ENCODE peak calls at places on chromosomes 5 and 9, in four cellular contexts. One of them, this sample, is unnamed.

GRCh38 chr9:125991886-125992529 is 244.8 kb downstream of the PBX3 start:
- DNase-seq in stimulated activated CD4-positive, alpha-beta T cell treated with anti-CD3 and anti-CD28 coated beads, Interleukin-12 subunit alpha, Interleukin-12 subunit beta, amount 100 ng/mL, for 24 hours: no peak
- DNase-seq in GM04504: no peak
- DNase-seq in Calu3: no peak
- DNase-seq in this sample: no peak

GRCh38 chr9:38160613-38161215 is 91.7 kb upstream of the SHB start:
- DNase-seq in stimulated activated CD4-positive, alpha-beta T cell treated with anti-CD3 and anti-CD28 coated beads, Interleukin-12 subunit alpha, Interleukin-12 subunit beta, amount 100 ng/mL, for 24 hours: peak; percentile 62
- DNase-seq in GM04504: peak; percentile 24
- DNase-seq in Calu3: peak; percentile 41
- DNase-seq in this sample: peak; percentile 57

GRCh38 chr9:136700959-136701664 is 11.3 kb upstream of the DIPK1B start:
- DNase-seq in stimulated activated CD4-positive, alpha-beta T cell treated with anti-CD3 and anti-CD28 coated beads, Interleukin-12 subunit alpha, Interleukin-12 subunit beta, amount 100 ng/mL, for 24 hours: peak; percentile 62
- DNase-seq in GM04504: no peak
- DNase-seq in Calu3: no peak
- DNase-seq in this sample: no peak

GRCh38 chr5:96200611-96201010 is 232.4 kb downstream of the PCSK1 start:
- DNase-seq in stimulated activated CD4-positive, alpha-beta T cell treated with anti-CD3 and anti-CD28 coated beads, Interleukin-12 subunit alpha, Interleukin-12 subunit beta, amount 100 ng/mL, for 24 hours: no peak
- DNase-seq in GM04504: no peak
- DNase-seq in Calu3: no peak
- DNase-seq in this sample: no peak

GRCh38 chr5:139232161-139232724 is 34.1 kb upstream of the SIL1 start:
- DNase-seq in stimulated activated CD4-positive, alpha-beta T cell treated with anti-CD3 and anti-CD28 coated beads, Interleukin-12 subunit alpha, Interleukin-12 subunit beta, amount 100 ng/mL, for 24 hours: no peak
- DNase-seq in GM04504: no peak
- DNase-seq in Calu3: no peak
- DNase-seq in this sample: no peak

GRCh38 chr5:125484272-125485002 is 738.0 kb upstream of the ZNF608 start:
- DNase-seq in stimulated activated CD4-positive, alpha-beta T cell treated with anti-CD3 and anti-CD28 coated beads, Interleukin-12 subunit alpha, Interleukin-12 subunit beta, amount 100 ng/mL, for 24 hours: no peak
- DNase-seq in GM04504: peak; percentile 48
- DNase-seq in Calu3: peak; percentile 54
- DNase-seq in this sample: no peak

GRCh38 chr5:80002677-80003076 is 11.6 kb upstream of the MTX3 start:
- DNase-seq in stimulated activated CD4-positive, alpha-beta T cell treated with anti-CD3 and anti-CD28 coated beads, Interleukin-12 subunit alpha, Interleukin-12 subunit beta, amount 100 ng/mL, for 24 hours: no peak
- DNase-seq in GM04504: no peak
- DNase-seq in Calu3: no peak
- DNase-seq in this sample: no peak

GRCh38 chr5:93532370-93532769 is 48.6 kb downstream of the NR2F1-AS1 start:
- DNase-seq in stimulated activated CD4-positive, alpha-beta T cell treated with anti-CD3 and anti-CD28 coated beads, Interleukin-12 subunit alpha, Interleukin-12 subunit beta, amount 100 ng/mL, for 24 hours: no peak
- DNase-seq in GM04504: peak; percentile 89
- DNase-seq in Calu3: no peak
- DNase-seq in this sample: peak; percentile 2

GRCh38 chr9:135821116-135821515 is 86.2 kb downstream of the CAMSAP1 start:
- DNase-seq in stimulated activated CD4-positive, alpha-beta T cell treated with anti-CD3 and anti-CD28 coated beads, Interleukin-12 subunit alpha, Interleukin-12 subunit beta, amount 100 ng/mL, for 24 hours: no peak
- DNase-seq in GM04504: no peak
- DNase-seq in Calu3: no peak
- DNase-seq in this sample: no peak

GRCh38 chr5:104431946-104432345 is 869.4 kb upstream of the NUDT12 start:
- DNase-seq in stimulated activated CD4-positive, alpha-beta T cell treated with anti-CD3 and anti-CD28 coated beads, Interleukin-12 subunit alpha, Interleukin-12 subunit beta, amount 100 ng/mL, for 24 hours: no peak
- DNase-seq in GM04504: peak; percentile 27
- DNase-seq in Calu3: no peak
- DNase-seq in this sample: no peak

GRCh38 chr5:82922086-82922734 is 155.0 kb downstream of the TMEM167A start:
- DNase-seq in stimulated activated CD4-positive, alpha-beta T cell treated with anti-CD3 and anti-CD28 coated beads, Interleukin-12 subunit alpha, Interleukin-12 subunit beta, amount 100 ng/mL, for 24 hours: no peak
- DNase-seq in GM04504: no peak
- DNase-seq in Calu3: no peak
- DNase-seq in this sample: no peak

GRCh38 chr9:504921-505821 is 290.5 kb downstream of the DOCK8 start:
- DNase-seq in stimulated activated CD4-positive, alpha-beta T cell treated with anti-CD3 and anti-CD28 coated beads, Interleukin-12 subunit alpha, Interleukin-12 subunit beta, amount 100 ng/mL, for 24 hours: peak; percentile 4
- DNase-seq in GM04504: no peak
- DNase-seq in Calu3: peak; percentile 13
- DNase-seq in this sample: no peak

GRCh38 chr9:91207481-91207888 is 154.2 kb downstream of the AUH start:
- DNase-seq in stimulated activated CD4-positive, alpha-beta T cell treated with anti-CD3 and anti-CD28 coated beads, Interleukin-12 subunit alpha, Interleukin-12 subunit beta, amount 100 ng/mL, for 24 hours: no peak
- DNase-seq in GM04504: no peak
- DNase-seq in Calu3: no peak
- DNase-seq in this sample: peak; percentile 87

GRCh38 chr9:21862871-21863270 is 60.4 kb downstream of the MTAP start:
- DNase-seq in stimulated activated CD4-positive, alpha-beta T cell treated with anti-CD3 and anti-CD28 coated beads, Interleukin-12 subunit alpha, Interleukin-12 subunit beta, amount 100 ng/mL, for 24 hours: no peak
- DNase-seq in GM04504: no peak
- DNase-seq in Calu3: no peak
- DNase-seq in this sample: no peak

GRCh38 chr5:108588323-108588722 is 159.4 kb upstream of the FER start:
- DNase-seq in stimulated activated CD4-positive, alpha-beta T cell treated with anti-CD3 and anti-CD28 coated beads, Interleukin-12 subunit alpha, Interleukin-12 subunit beta, amount 100 ng/mL, for 24 hours: no peak
- DNase-seq in GM04504: no peak
- DNase-seq in Calu3: no peak
- DNase-seq in this sample: no peak

GRCh38 chr5:118788351-118788750 is 200.0 kb downstream of the DTWD2 start:
- DNase-seq in stimulated activated CD4-positive, alpha-beta T cell treated with anti-CD3 and anti-CD28 coated beads, Interleukin-12 subunit alpha, Interleukin-12 subunit beta, amount 100 ng/mL, for 24 hours: no peak
- DNase-seq in GM04504: no peak
- DNase-seq in Calu3: no peak
- DNase-seq in this sample: no peak

GRCh38 chr5:55440188-55440646 is 94.5 kb downstream of the PLPP1 start:
- DNase-seq in stimulated activated CD4-positive, alpha-beta T cell treated with anti-CD3 and anti-CD28 coated beads, Interleukin-12 subunit alpha, Interleukin-12 subunit beta, amount 100 ng/mL, for 24 hours: no peak
- DNase-seq in GM04504: no peak
- DNase-seq in Calu3: no peak
- DNase-seq in this sample: no peak

GRCh38 chr5:16461782-16462181 is 3.8 kb downstream of the ZNF622 start:
- DNase-seq in stimulated activated CD4-positive, alpha-beta T cell treated with anti-CD3 and anti-CD28 coated beads, Interleukin-12 subunit alpha, Interleukin-12 subunit beta, amount 100 ng/mL, for 24 hours: no peak
- DNase-seq in GM04504: peak; percentile 77
- DNase-seq in Calu3: no peak
- DNase-seq in this sample: peak; percentile 60

GRCh38 chr9:105690742-105691141 is 3.6 kb upstream of the TMEM38B start:
- DNase-seq in stimulated activated CD4-positive, alpha-beta T cell treated with anti-CD3 and anti-CD28 coated beads, Interleukin-12 subunit alpha, Interleukin-12 subunit beta, amount 100 ng/mL, for 24 hours: no peak
- DNase-seq in GM04504: no peak
- DNase-seq in Calu3: no peak
- DNase-seq in this sample: no peak

This sample was measured in HepG2.